ENCODE peak calls at places on chromosome 3, in four cellular contexts. One of them, this sample, is unnamed.

GRCh38 chr3:9638939-9639338 is 10.4 kb upstream of the MTMR14 start:
- DNase-seq in WTC11: no peak
- DNase-seq in K562: no peak
- DNase-seq in HEK293T: no peak
- DNase-seq in this sample: no peak

GRCh38 chr3:88595025-88595424 is 445.3 kb downstream of the C3orf38 start:
- DNase-seq in WTC11: no peak
- DNase-seq in K562: no peak
- DNase-seq in HEK293T: no peak
- DNase-seq in this sample: no peak

GRCh38 chr3:139555249-139555648 is 15.7 kb upstream of the RBP1 start:
- DNase-seq in K562: no peak
- DNase-seq in WTC11: no peak
- DNase-seq in HEK293T: no peak
- DNase-seq in this sample: no peak

GRCh38 chr3:141091416-141091815 is 40.3 kb downstream of the SPSB4 start:
- DNase-seq in K562: no peak
- DNase-seq in HEK293T: no peak
- DNase-seq in WTC11: no peak
- DNase-seq in this sample: no peak

GRCh38 chr3:55620361-55621025 is 133.4 kb upstream of the WNT5A start:
- DNase-seq in HEK293T: peak
- DNase-seq in WTC11: no peak
- DNase-seq in K562: no peak
- DNase-seq in this sample: no peak

GRCh38 chr3:44355634-44356033 is 17.1 kb downstream of the TCAIM start:
- DNase-seq in HEK293T: no peak
- DNase-seq in K562: peak
- DNase-seq in WTC11: no peak
- DNase-seq in this sample: peak

GRCh38 chr3:159319156-159319555 is 517.3 kb downstream of the MFSD1 start:
- DNase-seq in K562: no peak
- DNase-seq in WTC11: no peak
- DNase-seq in HEK293T: no peak
- DNase-seq in this sample: no peak

GRCh38 chr3:46580675-46581074 is 14.6 kb upstream of the LRRC2 start:
- DNase-seq in HEK293T: no peak
- DNase-seq in K562: no peak
- DNase-seq in WTC11: no peak
- DNase-seq in this sample: no peak

GRCh38 chr3:66382142-66382541 is 118.7 kb downstream of the LRIG1 start:
- DNase-seq in WTC11: no peak
- DNase-seq in HEK293T: no peak
- DNase-seq in K562: no peak
- DNase-seq in this sample: no peak

GRCh38 chr3:46541856-46542255 is 24.2 kb downstream of the LRRC2 start:
- DNase-seq in HEK293T: no peak
- DNase-seq in K562: no peak
- DNase-seq in WTC11: no peak
- DNase-seq in this sample: no peak

GRCh38 chr3:37367436-37367835 is 193.1 kb upstream of the LRRFIP2 start:
- DNase-seq in HEK293T: no peak
- DNase-seq in K562: no peak
- DNase-seq in WTC11: no peak
- DNase-seq in this sample: peak

DNA sequence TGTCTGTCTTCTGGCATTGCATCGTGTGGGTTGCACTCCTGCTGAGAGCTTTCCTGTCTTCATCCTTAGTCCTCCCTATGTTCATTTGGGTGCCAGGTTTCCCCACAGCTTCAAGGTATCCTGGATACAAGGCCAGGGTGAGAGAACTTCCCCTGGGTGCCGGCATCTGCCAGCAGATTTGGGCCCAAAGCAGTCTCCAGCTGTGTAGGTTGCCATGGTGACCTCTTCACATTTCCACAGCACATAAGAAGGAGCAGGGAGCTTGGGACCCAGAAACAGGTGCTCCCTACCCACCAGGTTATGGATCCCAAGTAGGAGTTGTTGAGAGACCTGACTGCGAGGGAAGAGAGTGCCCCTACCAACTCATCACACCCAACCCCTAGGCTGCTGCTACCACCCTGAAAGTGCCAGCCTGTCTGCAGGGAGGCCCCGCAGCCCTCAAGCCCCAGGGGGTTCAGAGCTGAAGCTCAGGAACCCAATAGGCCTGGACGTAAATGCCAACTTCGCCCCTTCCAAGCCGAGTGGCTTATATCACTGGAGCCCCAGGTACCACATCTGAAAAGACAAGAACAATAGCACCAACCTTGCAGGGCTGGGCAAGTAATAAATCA is 19.9 kb downstream of the TTC21A start:
- DNase-seq in WTC11: no peak
- DNase-seq in HEK293T: no peak
- DNase-seq in K562: no peak
- DNase-seq in this sample: no peak
- TF ChIP-seq ELF4 in WTC11: no peak
- TF ChIP-seq ELF4 in HEK293T: no peak
- TF ChIP-seq ELF4 in K562: no peak
- TF ChIP-seq ELF4 in this sample: no peak

GRCh38 chr3:30352919-30353318 is 253.5 kb upstream of the TGFBR2 start:
- DNase-seq in WTC11: no peak
- DNase-seq in HEK293T: no peak
- DNase-seq in K562: no peak
- DNase-seq in this sample: no peak

GRCh38 chr3:30354513-30354912 is 251.9 kb upstream of the TGFBR2 start:
- DNase-seq in HEK293T: no peak
- DNase-seq in WTC11: no peak
- DNase-seq in K562: no peak
- DNase-seq in this sample: no peak

GRCh38 chr3:30353711-30354467 is 252.5 kb upstream of the TGFBR2 start:
- DNase-seq in K562: no peak
- DNase-seq in WTC11: no peak
- DNase-seq in HEK293T: no peak
- DNase-seq in this sample: no peak

GRCh38 chr3:30355622-30356021 is 250.8 kb upstream of the TGFBR2 start:
- DNase-seq in HEK293T: no peak
- DNase-seq in K562: no peak
- DNase-seq in WTC11: no peak
- DNase-seq in this sample: no peak

GRCh38 chr3:30354972-30355371 is 251.4 kb upstream of the TGFBR2 start:
- DNase-seq in HEK293T: no peak
- DNase-seq in WTC11: no peak
- DNase-seq in K562: no peak
- DNase-seq in this sample: peak
- TF ChIP-seq ELF4 in HEK293T: no peak
- TF ChIP-seq ELF4 in WTC11: no peak
- TF ChIP-seq ELF4 in K562: no peak
- TF ChIP-seq ELF4 in this sample: no peak

DNA sequence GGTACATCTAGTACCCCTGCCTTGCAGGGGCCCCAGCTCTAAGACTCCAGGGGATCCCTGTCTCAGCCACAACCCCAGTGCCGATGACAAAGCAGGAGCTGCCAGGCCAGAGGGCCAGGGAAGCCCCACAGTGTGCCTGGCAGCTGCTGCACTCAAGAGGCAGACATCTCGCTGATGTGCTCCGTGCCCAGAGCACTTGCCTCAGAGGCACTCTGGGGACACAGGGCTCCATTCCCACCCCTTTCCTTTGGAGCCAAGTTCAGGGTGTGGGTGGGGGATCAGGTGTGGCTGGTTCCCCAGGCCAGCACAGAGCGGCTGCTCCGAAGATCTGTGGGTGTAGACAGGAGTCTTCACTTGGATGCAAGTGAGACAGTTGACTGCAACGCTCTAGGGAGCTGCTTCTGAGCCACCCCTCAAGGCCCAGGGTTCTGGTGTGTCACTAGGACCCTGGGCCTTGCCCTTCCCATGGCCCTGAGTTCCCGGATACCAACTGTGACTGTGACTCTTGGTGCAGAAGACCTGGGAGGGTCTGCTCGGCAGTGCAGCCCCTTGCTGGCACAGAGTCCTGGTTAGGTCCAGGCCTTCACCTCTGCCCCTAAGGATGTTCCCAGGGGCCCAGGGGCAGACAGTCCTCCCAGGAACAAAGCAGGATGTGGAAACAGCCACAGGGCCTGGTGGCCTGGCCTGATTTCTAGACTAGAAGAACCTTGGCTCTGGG is 2.6 kb downstream of the NT5DC2 start:
- DNase-seq in WTC11: no peak
- DNase-seq in HEK293T: no peak
- DNase-seq in K562: no peak
- DNase-seq in this sample: no peak
- TF ChIP-seq ELF4 in WTC11: no peak
- TF ChIP-seq ELF4 in HEK293T: no peak
- TF ChIP-seq ELF4 in K562: no peak
- TF ChIP-seq ELF4 in this sample: no peak

DNA sequence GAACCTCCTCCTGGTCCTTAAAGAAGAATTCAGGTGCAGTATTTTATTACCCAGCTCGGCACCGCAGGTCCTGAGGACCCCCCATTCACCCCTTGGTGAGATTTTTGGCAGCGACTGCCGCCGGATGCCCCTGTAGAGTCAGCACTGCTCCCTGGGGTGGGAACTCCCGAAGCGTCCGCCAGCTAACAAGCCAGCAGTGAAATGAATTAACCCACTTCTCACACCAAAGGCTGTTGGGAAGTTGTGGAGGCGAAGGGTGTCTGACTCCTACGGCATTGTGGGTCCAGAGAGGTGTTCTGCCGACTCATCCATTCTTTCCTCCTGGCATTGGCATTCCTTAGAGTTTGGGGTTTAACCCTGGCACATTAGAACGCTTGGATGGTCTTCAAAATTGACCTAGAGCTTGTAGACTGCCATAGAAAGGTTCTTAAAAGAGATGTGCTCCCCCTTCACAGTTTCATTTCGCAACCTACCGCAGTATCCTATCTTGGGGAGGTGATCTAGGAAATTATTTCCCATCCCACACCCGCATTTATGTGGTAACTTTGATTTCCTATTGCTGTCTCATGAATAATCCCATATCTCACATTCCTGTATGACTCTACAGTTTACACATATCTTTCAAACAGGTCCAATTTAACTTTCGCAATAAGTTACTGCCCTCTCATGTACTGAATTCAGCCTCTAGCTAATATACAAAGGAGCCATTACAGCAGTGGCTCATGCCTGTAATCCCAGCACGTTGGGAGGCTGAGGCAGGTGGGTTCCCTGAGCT is 879 bp upstream of the EIF5A2 start:
- DNase-seq in HEK293T: peak
- DNase-seq in WTC11: no peak
- DNase-seq in K562: no peak
- DNase-seq in this sample: peak
- TF ChIP-seq ELF4 in HEK293T: no peak
- TF ChIP-seq ELF4 in WTC11: no peak
- TF ChIP-seq ELF4 in K562: no peak
- TF ChIP-seq ELF4 in this sample: no peak

GRCh38 chr3:179323197-179323901 is 518 bp downstream of the ZNF639 start:
- DNase-seq in K562: no peak
- DNase-seq in HEK293T: peak
- DNase-seq in WTC11: peak
- DNase-seq in this sample: peak
- TF ChIP-seq ELF4 in K562: no peak
- TF ChIP-seq ELF4 in HEK293T: no peak
- TF ChIP-seq ELF4 in WTC11: no peak
- TF ChIP-seq ELF4 in this sample: no peak

DNA sequence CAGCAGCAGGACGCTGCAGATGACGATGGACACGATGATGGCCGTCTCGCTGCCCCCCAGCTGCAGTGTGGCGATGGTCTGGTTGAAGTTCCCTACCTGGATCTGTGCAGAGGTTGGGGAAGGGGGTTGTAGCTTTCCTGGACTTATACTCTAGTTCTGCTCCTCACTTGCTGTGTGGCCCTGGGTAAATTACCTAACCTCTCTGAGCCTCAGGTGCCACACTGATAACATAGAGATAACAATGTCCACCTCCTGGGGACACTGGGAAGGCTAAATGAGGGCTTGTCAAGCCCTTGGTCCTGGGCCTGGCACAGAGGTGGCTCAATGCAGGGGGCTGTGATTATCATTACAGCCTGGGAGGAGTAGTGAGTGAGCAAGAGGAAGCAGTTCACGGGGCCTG is 26.9 kb downstream of the H1-8 start:
- DNase-seq in HEK293T: no peak
- DNase-seq in K562: no peak
- DNase-seq in WTC11: no peak
- DNase-seq in this sample: no peak
- TF ChIP-seq ELF4 in HEK293T: no peak
- TF ChIP-seq ELF4 in K562: no peak
- TF ChIP-seq ELF4 in WTC11: no peak
- TF ChIP-seq ELF4 in this sample: no peak

DNA sequence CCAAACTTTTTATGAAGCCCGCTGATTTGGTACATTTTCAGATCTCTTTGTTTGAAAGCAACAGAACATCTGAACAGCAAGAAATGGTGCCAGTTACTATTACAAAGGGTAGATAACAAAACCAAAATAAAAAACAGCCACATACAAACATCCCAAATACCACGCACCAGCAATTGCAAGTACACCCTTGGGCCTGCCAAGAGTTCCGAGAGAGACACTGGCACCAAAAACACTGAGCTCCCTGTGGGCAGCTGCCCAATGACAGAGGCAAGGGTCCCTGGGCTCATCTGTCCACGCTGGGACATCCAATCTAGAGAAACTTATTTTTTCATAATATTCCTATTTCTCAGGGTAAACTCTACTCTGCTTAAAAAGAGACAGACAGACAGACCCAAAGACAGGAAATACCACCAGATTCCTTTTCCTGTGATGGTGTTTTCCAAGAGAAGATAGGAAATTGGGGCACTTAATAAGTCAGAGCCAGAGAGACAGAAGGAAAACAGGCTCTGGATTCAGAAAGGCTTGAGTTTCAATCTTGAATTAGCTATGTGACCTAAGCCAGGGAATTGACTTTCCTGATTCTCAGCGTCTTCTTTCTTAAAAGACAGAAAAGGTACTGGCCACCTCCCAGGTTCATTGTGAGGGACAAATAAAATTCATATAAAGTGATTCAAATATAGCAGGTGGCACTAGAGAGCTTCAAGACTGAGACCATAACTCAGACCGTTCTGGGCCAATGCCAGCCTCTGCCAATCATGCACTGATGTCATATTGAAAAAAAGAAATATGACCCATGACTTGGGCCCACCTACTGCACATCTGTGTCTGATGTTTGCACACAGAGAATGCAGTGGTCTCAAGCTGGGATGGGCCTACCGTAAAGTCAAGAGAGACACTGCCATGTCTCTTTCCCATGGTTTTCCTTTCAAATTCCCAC is 61.3 kb downstream of the FOXP1 start:
- DNase-seq in K562: no peak
- DNase-seq in HEK293T: no peak
- DNase-seq in WTC11: no peak
- DNase-seq in this sample: no peak
- TF ChIP-seq ELF4 in K562: no peak
- TF ChIP-seq ELF4 in HEK293T: no peak
- TF ChIP-seq ELF4 in WTC11: no peak
- TF ChIP-seq ELF4 in this sample: no peak